ENCODE peak calls at places on chromosomes 13 and 19, in nine cellular contexts. One of them, this sample, is unnamed.

GRCh38 chr13:75480691-75481175 is 1.2 kb downstream of the TBC1D4 start:
- DNase-seq in breast epithelium: peak
- DNase-seq in transverse colon: peak
- DNase-seq in endothelial cell of umbilical vein: peak
- DNase-seq in K562: peak
- DNase-seq in stomach: peak
- DNase-seq in H1: no peak
- DNase-seq in suprapubic skin: peak
- DNase-seq in spleen: peak
- DNase-seq in this sample: peak

GRCh38 chr13:113393572-113394503 is 29.9 kb upstream of the GRTP1 start:
- DNase-seq in breast epithelium: no peak
- DNase-seq in transverse colon: peak
- DNase-seq in endothelial cell of umbilical vein: peak
- DNase-seq in K562: peak
- DNase-seq in stomach: peak
- DNase-seq in H1: peak
- DNase-seq in suprapubic skin: peak
- DNase-seq in spleen: peak
- DNase-seq in this sample: peak

GRCh38 chr13:29369060-29369743 is 226.3 kb downstream of the SLC7A1 start:
- DNase-seq in breast epithelium: no peak
- DNase-seq in transverse colon: no peak
- DNase-seq in endothelial cell of umbilical vein: peak
- DNase-seq in K562: no peak
- DNase-seq in stomach: no peak
- DNase-seq in H1: no peak
- DNase-seq in suprapubic skin: no peak
- DNase-seq in spleen: no peak
- DNase-seq in this sample: peak

GRCh38 chr19:29872224-29872731 is 60.5 kb downstream of the CCNE1 start:
- DNase-seq in breast epithelium: no peak
- DNase-seq in transverse colon: no peak
- DNase-seq in endothelial cell of umbilical vein: no peak
- DNase-seq in K562: peak
- DNase-seq in stomach: no peak
- DNase-seq in H1: no peak
- DNase-seq in suprapubic skin: no peak
- DNase-seq in spleen: peak
- DNase-seq in this sample: no peak

GRCh38 chr13:41454170-41454569 is 3.2 kb upstream of the RGCC start:
- DNase-seq in breast epithelium: no peak
- DNase-seq in transverse colon: no peak
- DNase-seq in endothelial cell of umbilical vein: no peak
- DNase-seq in K562: no peak
- DNase-seq in stomach: no peak
- DNase-seq in H1: no peak
- DNase-seq in suprapubic skin: no peak
- DNase-seq in spleen: no peak
- DNase-seq in this sample: no peak

GRCh38 chr13:73849292-73849691 is 284.9 kb downstream of the KLF12 start:
- DNase-seq in breast epithelium: no peak
- DNase-seq in transverse colon: peak
- DNase-seq in endothelial cell of umbilical vein: peak
- DNase-seq in K562: no peak
- DNase-seq in stomach: no peak
- DNase-seq in H1: peak
- DNase-seq in suprapubic skin: no peak
- DNase-seq in spleen: no peak
- DNase-seq in this sample: no peak

GRCh38 chr13:37138169-37138568 is 32.7 kb upstream of the CSNK1A1L start:
- DNase-seq in breast epithelium: no peak
- DNase-seq in transverse colon: no peak
- DNase-seq in endothelial cell of umbilical vein: no peak
- DNase-seq in K562: peak
- DNase-seq in stomach: no peak
- DNase-seq in H1: peak
- DNase-seq in suprapubic skin: no peak
- DNase-seq in spleen: no peak
- DNase-seq in this sample: no peak

GRCh38 chr13:80001510-80001842 is 339.4 kb downstream of the SPRY2 start:
- DNase-seq in breast epithelium: no peak
- DNase-seq in transverse colon: no peak
- DNase-seq in endothelial cell of umbilical vein: no peak
- DNase-seq in K562: no peak
- DNase-seq in stomach: no peak
- DNase-seq in H1: no peak
- DNase-seq in suprapubic skin: no peak
- DNase-seq in spleen: no peak
- DNase-seq in this sample: no peak

GRCh38 chr19:48560095-48560530 is 8.1 kb downstream of the SULT2B1 start:
- DNase-seq in breast epithelium: no peak
- DNase-seq in transverse colon: no peak
- DNase-seq in endothelial cell of umbilical vein: no peak
- DNase-seq in K562: no peak
- DNase-seq in stomach: no peak
- DNase-seq in H1: no peak
- DNase-seq in suprapubic skin: no peak
- DNase-seq in spleen: no peak
- DNase-seq in this sample: no peak

GRCh38 chr13:98970293-98970692 is 7.6 kb downstream of the DOCK9 start:
- DNase-seq in breast epithelium: no peak
- DNase-seq in transverse colon: no peak
- DNase-seq in endothelial cell of umbilical vein: no peak
- DNase-seq in K562: no peak
- DNase-seq in stomach: no peak
- DNase-seq in H1: no peak
- DNase-seq in suprapubic skin: no peak
- DNase-seq in spleen: no peak
- DNase-seq in this sample: no peak

GRCh38 chr19:21022996-21023395 is 2.5 kb downstream of the ZNF430 start:
- DNase-seq in breast epithelium: no peak
- DNase-seq in transverse colon: no peak
- DNase-seq in endothelial cell of umbilical vein: no peak
- DNase-seq in K562: peak
- DNase-seq in stomach: no peak
- DNase-seq in H1: no peak
- DNase-seq in suprapubic skin: no peak
- DNase-seq in spleen: no peak
- DNase-seq in this sample: no peak

GRCh38 chr13:102141625-102142472 is 260.0 kb downstream of the FGF14 start:
- DNase-seq in breast epithelium: no peak
- DNase-seq in transverse colon: no peak
- DNase-seq in endothelial cell of umbilical vein: peak
- DNase-seq in K562: peak
- DNase-seq in stomach: no peak
- DNase-seq in H1: no peak
- DNase-seq in suprapubic skin: no peak
- DNase-seq in spleen: no peak
- DNase-seq in this sample: no peak

GRCh38 chr13:36715841-36716240 is 42.0 kb downstream of the SERTM1 start:
- DNase-seq in breast epithelium: no peak
- DNase-seq in transverse colon: no peak
- DNase-seq in endothelial cell of umbilical vein: no peak
- DNase-seq in K562: no peak
- DNase-seq in stomach: no peak
- DNase-seq in H1: no peak
- DNase-seq in suprapubic skin: no peak
- DNase-seq in spleen: no peak
- DNase-seq in this sample: no peak

GRCh38 chr13:88000787-88001186 is 329.6 kb downstream of the SLITRK5 start:
- DNase-seq in breast epithelium: no peak
- DNase-seq in transverse colon: no peak
- DNase-seq in endothelial cell of umbilical vein: no peak
- DNase-seq in K562: no peak
- DNase-seq in stomach: no peak
- DNase-seq in H1: no peak
- DNase-seq in suprapubic skin: no peak
- DNase-seq in spleen: no peak
- DNase-seq in this sample: no peak

GRCh38 chr19:29364999-29365398 is 152.0 kb upstream of the UQCRFS1 start:
- DNase-seq in breast epithelium: no peak
- DNase-seq in transverse colon: no peak
- DNase-seq in endothelial cell of umbilical vein: no peak
- DNase-seq in K562: no peak
- DNase-seq in stomach: no peak
- DNase-seq in H1: no peak
- DNase-seq in suprapubic skin: no peak
- DNase-seq in spleen: no peak
- DNase-seq in this sample: no peak

DNA sequence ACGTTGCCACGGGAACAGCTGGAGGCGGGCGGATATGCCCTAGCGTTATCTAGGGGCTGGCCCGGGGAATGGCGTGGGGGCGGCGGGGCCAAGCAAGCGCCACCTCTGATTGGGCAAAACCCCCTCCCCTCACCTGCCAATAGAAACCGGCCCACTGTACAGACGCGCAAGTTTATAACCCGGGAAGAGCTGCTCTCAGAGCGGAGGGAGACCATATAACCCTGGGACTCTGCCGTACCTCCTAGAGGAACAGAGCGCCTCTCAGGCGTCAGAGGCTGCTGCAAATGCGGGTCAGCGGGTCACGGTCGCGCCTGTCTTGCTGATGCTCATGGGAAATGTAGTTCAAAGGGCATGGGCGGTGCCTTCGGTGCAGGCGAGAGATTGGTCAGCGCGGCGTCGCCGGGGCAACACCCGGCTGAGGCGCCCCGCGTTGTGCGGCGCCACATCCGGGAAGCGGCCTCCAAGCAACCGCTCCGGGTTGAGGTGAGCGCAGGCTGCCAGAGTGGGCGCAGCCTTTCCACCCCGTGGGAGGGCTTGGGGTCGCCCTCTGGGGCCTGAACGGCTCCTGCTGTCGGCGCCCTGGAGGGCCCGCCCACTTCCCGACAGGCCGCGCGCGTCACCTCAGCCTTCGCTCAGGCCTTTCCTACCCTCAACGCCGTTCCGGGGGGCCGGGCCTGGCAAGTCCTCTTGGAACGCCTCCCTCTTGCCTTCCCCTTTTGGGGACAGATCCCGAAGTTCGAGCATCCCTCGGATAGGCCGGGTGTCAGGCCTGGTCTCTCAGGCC is at the start of gene ZNF446:
- DNase-seq in breast epithelium: peak
- DNase-seq in transverse colon: peak
- DNase-seq in endothelial cell of umbilical vein: peak
- DNase-seq in K562: peak
- DNase-seq in stomach: peak
- DNase-seq in H1: peak
- DNase-seq in suprapubic skin: peak
- DNase-seq in spleen: peak
- DNase-seq in this sample: peak
- TF ChIP-seq CTCF in breast epithelium: peak
- TF ChIP-seq CTCF in transverse colon: no peak
- TF ChIP-seq CTCF in endothelial cell of umbilical vein: no peak
- TF ChIP-seq CTCF in K562: peak
- TF ChIP-seq CTCF in stomach: no peak
- TF ChIP-seq CTCF in H1: no peak
- TF ChIP-seq CTCF in suprapubic skin: no peak
- TF ChIP-seq CTCF in spleen: peak
- TF ChIP-seq CTCF in this sample: no peak

DNA sequence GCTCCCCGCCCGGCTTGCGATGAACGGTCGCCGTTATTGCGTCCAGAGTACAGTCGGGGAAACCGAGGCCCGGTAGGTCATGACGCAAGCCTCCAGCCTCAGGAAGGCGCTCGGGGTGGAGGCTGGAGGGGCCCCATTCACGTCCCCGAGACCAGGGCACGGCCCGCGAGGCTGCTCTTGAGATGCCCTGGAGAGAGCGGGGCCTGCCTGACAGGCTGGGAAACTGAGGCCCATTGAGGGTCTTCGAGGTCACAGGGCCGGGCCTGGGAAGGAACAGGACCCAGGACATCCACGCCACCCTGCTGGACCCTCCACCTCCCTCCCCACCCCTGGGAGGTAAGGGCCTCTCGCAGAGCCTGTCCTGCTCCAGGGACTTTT is 367 bp downstream of the NDUFS7 start:
- DNase-seq in breast epithelium: no peak
- DNase-seq in transverse colon: no peak
- DNase-seq in endothelial cell of umbilical vein: no peak
- DNase-seq in K562: no peak
- DNase-seq in stomach: no peak
- DNase-seq in H1: no peak
- DNase-seq in suprapubic skin: no peak
- DNase-seq in spleen: no peak
- DNase-seq in this sample: no peak
- TF ChIP-seq POLR2AphosphoS5 in breast epithelium: no peak
- TF ChIP-seq POLR2AphosphoS5 in transverse colon: no peak
- TF ChIP-seq POLR2AphosphoS5 in endothelial cell of umbilical vein: no peak
- TF ChIP-seq POLR2AphosphoS5 in K562: no peak
- TF ChIP-seq POLR2AphosphoS5 in stomach: no peak
- TF ChIP-seq POLR2AphosphoS5 in H1: no peak
- TF ChIP-seq POLR2AphosphoS5 in suprapubic skin: no peak
- TF ChIP-seq POLR2AphosphoS5 in spleen: no peak
- TF ChIP-seq POLR2AphosphoS5 in this sample: no peak

DNA sequence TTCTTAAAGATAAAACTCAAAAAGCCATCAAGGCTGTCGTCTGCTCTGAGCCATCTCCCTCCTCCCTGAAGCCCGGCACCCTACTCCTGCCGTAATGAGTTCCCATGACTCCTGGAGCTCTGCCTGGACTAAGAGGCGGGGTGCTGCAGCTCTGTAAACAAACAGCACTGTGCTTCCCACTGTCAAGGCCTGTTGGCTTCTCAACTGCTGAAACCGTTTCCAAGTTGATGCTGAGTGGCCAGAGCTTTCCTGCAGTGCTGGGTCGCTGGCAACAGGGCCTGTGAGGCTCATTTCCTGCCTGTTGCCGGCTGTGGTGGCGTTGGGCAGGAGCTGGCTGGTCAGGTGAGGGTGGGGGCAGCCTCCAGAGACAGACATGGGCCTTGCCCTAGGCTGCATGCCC is 26.7 kb upstream of the ISYNA1 start:
- DNase-seq in breast epithelium: peak
- DNase-seq in transverse colon: peak
- DNase-seq in endothelial cell of umbilical vein: peak
- DNase-seq in K562: no peak
- DNase-seq in stomach: peak
- DNase-seq in H1: no peak
- DNase-seq in suprapubic skin: no peak
- DNase-seq in spleen: peak
- DNase-seq in this sample: peak
- TF ChIP-seq POLR2A in breast epithelium: no peak
- TF ChIP-seq POLR2A in transverse colon: no peak
- TF ChIP-seq POLR2A in endothelial cell of umbilical vein: no peak
- TF ChIP-seq POLR2A in K562: no peak
- TF ChIP-seq POLR2A in stomach: no peak
- TF ChIP-seq POLR2A in H1: no peak
- TF ChIP-seq POLR2A in suprapubic skin: no peak
- TF ChIP-seq POLR2A in spleen: no peak
- TF ChIP-seq POLR2A in this sample: peak

DNA sequence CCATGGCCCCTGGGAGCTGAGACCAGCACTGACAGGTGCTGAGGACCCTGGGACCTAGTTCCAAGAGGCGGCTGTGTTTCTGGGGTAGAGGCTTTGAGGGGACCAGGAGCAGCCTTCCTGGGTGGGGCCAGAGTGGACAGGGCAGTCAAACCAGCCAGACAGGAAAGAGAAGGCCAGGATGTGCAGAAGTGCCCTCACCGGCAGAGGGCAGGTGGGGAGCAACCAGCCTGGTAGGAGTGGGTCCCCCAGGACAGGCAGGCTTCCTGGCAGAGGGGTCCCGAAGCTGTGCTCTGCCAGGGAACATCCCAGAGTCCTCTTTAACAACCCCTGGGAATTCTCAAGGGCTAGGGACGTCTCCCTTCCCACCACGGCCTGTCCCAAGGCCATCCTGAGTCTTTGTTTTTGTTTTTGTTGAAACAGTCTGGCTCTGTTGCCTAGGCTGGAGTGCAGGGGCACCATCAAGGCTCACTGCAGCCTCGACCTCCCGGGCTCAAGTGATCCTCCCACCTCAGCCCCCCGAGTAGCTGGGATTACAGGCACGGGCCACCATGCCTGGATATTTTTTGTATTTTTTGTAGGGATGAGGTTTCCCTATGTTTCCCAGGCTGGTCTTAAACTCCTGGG is 3.0 kb upstream of the HIPK4 start:
- DNase-seq in breast epithelium: peak
- DNase-seq in transverse colon: peak
- DNase-seq in endothelial cell of umbilical vein: no peak
- DNase-seq in K562: no peak
- DNase-seq in stomach: peak
- DNase-seq in H1: no peak
- DNase-seq in suprapubic skin: no peak
- DNase-seq in spleen: no peak
- DNase-seq in this sample: peak
- TF ChIP-seq CTCF in breast epithelium: peak
- TF ChIP-seq CTCF in transverse colon: peak
- TF ChIP-seq CTCF in endothelial cell of umbilical vein: no peak
- TF ChIP-seq CTCF in K562: peak
- TF ChIP-seq CTCF in stomach: no peak
- TF ChIP-seq CTCF in H1: peak
- TF ChIP-seq CTCF in suprapubic skin: no peak
- TF ChIP-seq CTCF in spleen: peak
- TF ChIP-seq CTCF in this sample: peak

This sample was measured in prostate gland.